ENCODE peak calls at places on chromosomes 6 and 20, in ten cellular contexts. One of them, this sample, is unnamed.

GRCh38 chr6:43274916-43275597 is 23.0 kb upstream of the SLC22A7 start:
- DNase-seq in stimulated activated CD4-positive, alpha-beta T cell treated with anti-CD3 and anti-CD28 coated beads, Interleukin-1b, Interleukin-23, amount 100 ng/mL, for 1 hour: no peak
- DNase-seq in mesendoderm: no peak
- DNase-seq in AG09309: no peak
- DNase-seq in cerebellum: peak
- DNase-seq in CD4-positive, alpha-beta T cell: no peak
- DNase-seq in NCI-H69: peak
- DNase-seq in iris pigment epithelial cell: no peak
- DNase-seq in HFF-Myc: no peak
- DNase-seq in kidney: no peak
- DNase-seq in this sample: no peak

GRCh38 chr6:152087701-152088100 is 280.2 kb downstream of the ESR1 start:
- DNase-seq in mesendoderm: no peak
- DNase-seq in stimulated activated CD4-positive, alpha-beta T cell treated with anti-CD3 and anti-CD28 coated beads, Interleukin-1b, Interleukin-23, amount 100 ng/mL, for 1 hour: no peak
- DNase-seq in kidney: no peak
- DNase-seq in CD4-positive, alpha-beta T cell: no peak
- DNase-seq in iris pigment epithelial cell: no peak
- DNase-seq in cerebellum: no peak
- DNase-seq in AG09309: no peak
- DNase-seq in HFF-Myc: no peak
- DNase-seq in NCI-H69: no peak
- DNase-seq in this sample: no peak

GRCh38 chr6:17729223-17730077 is 22.7 kb upstream of the NUP153 start:
- DNase-seq in NCI-H69: no peak
- DNase-seq in iris pigment epithelial cell: no peak
- DNase-seq in mesendoderm: peak
- DNase-seq in AG09309: no peak
- DNase-seq in kidney: no peak
- DNase-seq in HFF-Myc: no peak
- DNase-seq in cerebellum: no peak
- DNase-seq in stimulated activated CD4-positive, alpha-beta T cell treated with anti-CD3 and anti-CD28 coated beads, Interleukin-1b, Interleukin-23, amount 100 ng/mL, for 1 hour: no peak
- DNase-seq in CD4-positive, alpha-beta T cell: no peak
- DNase-seq in this sample: no peak

GRCh38 chr6:3455490-3456394 is 1.1 kb downstream of the SLC22A23 start:
- DNase-seq in mesendoderm: peak
- DNase-seq in CD4-positive, alpha-beta T cell: peak
- DNase-seq in cerebellum: peak
- DNase-seq in stimulated activated CD4-positive, alpha-beta T cell treated with anti-CD3 and anti-CD28 coated beads, Interleukin-1b, Interleukin-23, amount 100 ng/mL, for 1 hour: no peak
- DNase-seq in AG09309: no peak
- DNase-seq in NCI-H69: peak
- DNase-seq in kidney: peak
- DNase-seq in iris pigment epithelial cell: peak
- DNase-seq in HFF-Myc: no peak
- DNase-seq in this sample: peak

GRCh38 chr6:2896741-2897140 is 6.4 kb downstream of the SERPINB9 start:
- DNase-seq in kidney: no peak
- DNase-seq in NCI-H69: no peak
- DNase-seq in stimulated activated CD4-positive, alpha-beta T cell treated with anti-CD3 and anti-CD28 coated beads, Interleukin-1b, Interleukin-23, amount 100 ng/mL, for 1 hour: no peak
- DNase-seq in cerebellum: no peak
- DNase-seq in mesendoderm: no peak
- DNase-seq in CD4-positive, alpha-beta T cell: no peak
- DNase-seq in iris pigment epithelial cell: no peak
- DNase-seq in AG09309: no peak
- DNase-seq in HFF-Myc: no peak
- DNase-seq in this sample: no peak

GRCh38 chr6:130466052-130466743 is 100.4 kb downstream of the TMEM200A start:
- DNase-seq in NCI-H69: no peak
- DNase-seq in HFF-Myc: no peak
- DNase-seq in CD4-positive, alpha-beta T cell: no peak
- DNase-seq in cerebellum: no peak
- DNase-seq in stimulated activated CD4-positive, alpha-beta T cell treated with anti-CD3 and anti-CD28 coated beads, Interleukin-1b, Interleukin-23, amount 100 ng/mL, for 1 hour: no peak
- DNase-seq in iris pigment epithelial cell: peak
- DNase-seq in kidney: no peak
- DNase-seq in AG09309: no peak
- DNase-seq in mesendoderm: no peak
- DNase-seq in this sample: no peak

GRCh38 chr6:105179244-105180065 is at the start of gene POPDC3:
- DNase-seq in CD4-positive, alpha-beta T cell: no peak
- DNase-seq in mesendoderm: peak
- DNase-seq in stimulated activated CD4-positive, alpha-beta T cell treated with anti-CD3 and anti-CD28 coated beads, Interleukin-1b, Interleukin-23, amount 100 ng/mL, for 1 hour: no peak
- DNase-seq in iris pigment epithelial cell: peak
- DNase-seq in AG09309: no peak
- DNase-seq in NCI-H69: peak
- DNase-seq in HFF-Myc: no peak
- DNase-seq in cerebellum: no peak
- DNase-seq in kidney: no peak
- DNase-seq in this sample: peak

GRCh38 chr20:40953856-40954255 is 74.8 kb upstream of the TOP1 start:
- DNase-seq in mesendoderm: no peak
- DNase-seq in AG09309: peak
- DNase-seq in iris pigment epithelial cell: peak
- DNase-seq in NCI-H69: no peak
- DNase-seq in stimulated activated CD4-positive, alpha-beta T cell treated with anti-CD3 and anti-CD28 coated beads, Interleukin-1b, Interleukin-23, amount 100 ng/mL, for 1 hour: no peak
- DNase-seq in cerebellum: no peak
- DNase-seq in HFF-Myc: peak
- DNase-seq in kidney: no peak
- DNase-seq in CD4-positive, alpha-beta T cell: no peak
- DNase-seq in this sample: no peak

GRCh38 chr20:26276811-26277210 is 580.2 kb upstream of the ZNF337 start:
- DNase-seq in iris pigment epithelial cell: no peak
- DNase-seq in HFF-Myc: no peak
- DNase-seq in kidney: peak
- DNase-seq in stimulated activated CD4-positive, alpha-beta T cell treated with anti-CD3 and anti-CD28 coated beads, Interleukin-1b, Interleukin-23, amount 100 ng/mL, for 1 hour: no peak
- DNase-seq in cerebellum: no peak
- DNase-seq in CD4-positive, alpha-beta T cell: no peak
- DNase-seq in mesendoderm: peak
- DNase-seq in AG09309: no peak
- DNase-seq in NCI-H69: no peak
- DNase-seq in this sample: no peak

GRCh38 chr6:7959453-7959852 is 48.9 kb upstream of the TXNDC5 start:
- DNase-seq in NCI-H69: peak
- DNase-seq in CD4-positive, alpha-beta T cell: no peak
- DNase-seq in stimulated activated CD4-positive, alpha-beta T cell treated with anti-CD3 and anti-CD28 coated beads, Interleukin-1b, Interleukin-23, amount 100 ng/mL, for 1 hour: no peak
- DNase-seq in cerebellum: no peak
- DNase-seq in mesendoderm: no peak
- DNase-seq in HFF-Myc: no peak
- DNase-seq in AG09309: no peak
- DNase-seq in kidney: no peak
- DNase-seq in iris pigment epithelial cell: no peak
- DNase-seq in this sample: no peak

GRCh38 chr6:138089325-138089724 is 17.9 kb downstream of the PERP start:
- DNase-seq in stimulated activated CD4-positive, alpha-beta T cell treated with anti-CD3 and anti-CD28 coated beads, Interleukin-1b, Interleukin-23, amount 100 ng/mL, for 1 hour: no peak
- DNase-seq in cerebellum: no peak
- DNase-seq in CD4-positive, alpha-beta T cell: no peak
- DNase-seq in iris pigment epithelial cell: no peak
- DNase-seq in NCI-H69: peak
- DNase-seq in HFF-Myc: no peak
- DNase-seq in mesendoderm: no peak
- DNase-seq in AG09309: no peak
- DNase-seq in kidney: no peak
- DNase-seq in this sample: no peak

GRCh38 chr20:7207186-7207585 is 439.7 kb downstream of the BMP2 start:
- DNase-seq in iris pigment epithelial cell: peak
- DNase-seq in CD4-positive, alpha-beta T cell: no peak
- DNase-seq in mesendoderm: no peak
- DNase-seq in HFF-Myc: no peak
- DNase-seq in stimulated activated CD4-positive, alpha-beta T cell treated with anti-CD3 and anti-CD28 coated beads, Interleukin-1b, Interleukin-23, amount 100 ng/mL, for 1 hour: no peak
- DNase-seq in kidney: no peak
- DNase-seq in NCI-H69: no peak
- DNase-seq in cerebellum: no peak
- DNase-seq in AG09309: no peak
- DNase-seq in this sample: no peak

GRCh38 chr20:61571221-61571620 is 319.2 kb downstream of the CDH4 start:
- DNase-seq in CD4-positive, alpha-beta T cell: no peak
- DNase-seq in NCI-H69: no peak
- DNase-seq in kidney: peak
- DNase-seq in AG09309: no peak
- DNase-seq in mesendoderm: no peak
- DNase-seq in HFF-Myc: no peak
- DNase-seq in cerebellum: no peak
- DNase-seq in iris pigment epithelial cell: no peak
- DNase-seq in stimulated activated CD4-positive, alpha-beta T cell treated with anti-CD3 and anti-CD28 coated beads, Interleukin-1b, Interleukin-23, amount 100 ng/mL, for 1 hour: no peak
- DNase-seq in this sample: no peak

GRCh38 chr20:5147193-5147592 is 20.4 kb downstream of the CDS2 start:
- DNase-seq in mesendoderm: no peak
- DNase-seq in AG09309: no peak
- DNase-seq in CD4-positive, alpha-beta T cell: no peak
- DNase-seq in cerebellum: no peak
- DNase-seq in stimulated activated CD4-positive, alpha-beta T cell treated with anti-CD3 and anti-CD28 coated beads, Interleukin-1b, Interleukin-23, amount 100 ng/mL, for 1 hour: no peak
- DNase-seq in NCI-H69: no peak
- DNase-seq in iris pigment epithelial cell: no peak
- DNase-seq in kidney: no peak
- DNase-seq in HFF-Myc: no peak
- DNase-seq in this sample: no peak

GRCh38 chr6:11023032-11023431 is 21.1 kb downstream of the ELOVL2 start:
- DNase-seq in HFF-Myc: no peak
- DNase-seq in CD4-positive, alpha-beta T cell: no peak
- DNase-seq in kidney: no peak
- DNase-seq in NCI-H69: no peak
- DNase-seq in stimulated activated CD4-positive, alpha-beta T cell treated with anti-CD3 and anti-CD28 coated beads, Interleukin-1b, Interleukin-23, amount 100 ng/mL, for 1 hour: no peak
- DNase-seq in mesendoderm: no peak
- DNase-seq in AG09309: no peak
- DNase-seq in iris pigment epithelial cell: no peak
- DNase-seq in cerebellum: no peak
- DNase-seq in this sample: no peak

GRCh38 chr6:111658445-111659154 is 52.9 kb upstream of the TRAF3IP2 start:
- DNase-seq in stimulated activated CD4-positive, alpha-beta T cell treated with anti-CD3 and anti-CD28 coated beads, Interleukin-1b, Interleukin-23, amount 100 ng/mL, for 1 hour: no peak
- DNase-seq in NCI-H69: no peak
- DNase-seq in cerebellum: no peak
- DNase-seq in HFF-Myc: no peak
- DNase-seq in CD4-positive, alpha-beta T cell: no peak
- DNase-seq in mesendoderm: no peak
- DNase-seq in iris pigment epithelial cell: peak
- DNase-seq in kidney: no peak
- DNase-seq in AG09309: peak
- DNase-seq in this sample: no peak

GRCh38 chr6:105810105-105810921 is 275.8 kb upstream of the PRDM1 start:
- DNase-seq in mesendoderm: peak
- DNase-seq in CD4-positive, alpha-beta T cell: no peak
- DNase-seq in iris pigment epithelial cell: peak
- DNase-seq in HFF-Myc: peak
- DNase-seq in kidney: no peak
- DNase-seq in cerebellum: no peak
- DNase-seq in AG09309: peak
- DNase-seq in stimulated activated CD4-positive, alpha-beta T cell treated with anti-CD3 and anti-CD28 coated beads, Interleukin-1b, Interleukin-23, amount 100 ng/mL, for 1 hour: no peak
- DNase-seq in NCI-H69: peak
- DNase-seq in this sample: peak

GRCh38 chr20:21511850-21512633 is 1.8 kb downstream of the NKX2-2 start:
- DNase-seq in CD4-positive, alpha-beta T cell: no peak
- DNase-seq in kidney: no peak
- DNase-seq in stimulated activated CD4-positive, alpha-beta T cell treated with anti-CD3 and anti-CD28 coated beads, Interleukin-1b, Interleukin-23, amount 100 ng/mL, for 1 hour: no peak
- DNase-seq in AG09309: no peak
- DNase-seq in iris pigment epithelial cell: no peak
- DNase-seq in HFF-Myc: no peak
- DNase-seq in mesendoderm: peak
- DNase-seq in NCI-H69: no peak
- DNase-seq in cerebellum: no peak
- DNase-seq in this sample: no peak

GRCh38 chr6:160278786-160279310 is 20.2 kb upstream of the SLC22A2 start:
- DNase-seq in mesendoderm: no peak
- DNase-seq in CD4-positive, alpha-beta T cell: no peak
- DNase-seq in stimulated activated CD4-positive, alpha-beta T cell treated with anti-CD3 and anti-CD28 coated beads, Interleukin-1b, Interleukin-23, amount 100 ng/mL, for 1 hour: no peak
- DNase-seq in iris pigment epithelial cell: no peak
- DNase-seq in HFF-Myc: no peak
- DNase-seq in NCI-H69: no peak
- DNase-seq in AG09309: no peak
- DNase-seq in cerebellum: no peak
- DNase-seq in kidney: no peak
- DNase-seq in this sample: no peak

GRCh38 chr6:128635219-128635618 is 114.8 kb upstream of the PTPRK start:
- DNase-seq in mesendoderm: no peak
- DNase-seq in kidney: no peak
- DNase-seq in AG09309: no peak
- DNase-seq in cerebellum: no peak
- DNase-seq in HFF-Myc: no peak
- DNase-seq in stimulated activated CD4-positive, alpha-beta T cell treated with anti-CD3 and anti-CD28 coated beads, Interleukin-1b, Interleukin-23, amount 100 ng/mL, for 1 hour: no peak
- DNase-seq in NCI-H69: no peak
- DNase-seq in iris pigment epithelial cell: no peak
- DNase-seq in CD4-positive, alpha-beta T cell: no peak
- DNase-seq in this sample: no peak

GRCh38 chr6:88780714-88781389 is 182.6 kb downstream of the RNGTT start:
- DNase-seq in NCI-H69: peak
- DNase-seq in mesendoderm: peak
- DNase-seq in CD4-positive, alpha-beta T cell: peak
- DNase-seq in AG09309: peak
- DNase-seq in HFF-Myc: peak
- DNase-seq in kidney: no peak
- DNase-seq in stimulated activated CD4-positive, alpha-beta T cell treated with anti-CD3 and anti-CD28 coated beads, Interleukin-1b, Interleukin-23, amount 100 ng/mL, for 1 hour: peak
- DNase-seq in iris pigment epithelial cell: peak
- DNase-seq in cerebellum: peak
- DNase-seq in this sample: no peak

GRCh38 chr6:35469711-35470662 is 1.8 kb downstream of the RPL10A start:
- DNase-seq in iris pigment epithelial cell: no peak
- DNase-seq in CD4-positive, alpha-beta T cell: no peak
- DNase-seq in HFF-Myc: no peak
- DNase-seq in cerebellum: no peak
- DNase-seq in AG09309: no peak
- DNase-seq in NCI-H69: peak
- DNase-seq in stimulated activated CD4-positive, alpha-beta T cell treated with anti-CD3 and anti-CD28 coated beads, Interleukin-1b, Interleukin-23, amount 100 ng/mL, for 1 hour: no peak
- DNase-seq in kidney: peak
- DNase-seq in mesendoderm: peak
- DNase-seq in this sample: no peak

GRCh38 chr6:41604006-41604405 is 34.3 kb upstream of the MDFI start:
- DNase-seq in kidney: no peak
- DNase-seq in stimulated activated CD4-positive, alpha-beta T cell treated with anti-CD3 and anti-CD28 coated beads, Interleukin-1b, Interleukin-23, amount 100 ng/mL, for 1 hour: no peak
- DNase-seq in CD4-positive, alpha-beta T cell: no peak
- DNase-seq in NCI-H69: no peak
- DNase-seq in HFF-Myc: no peak
- DNase-seq in AG09309: no peak
- DNase-seq in mesendoderm: no peak
- DNase-seq in iris pigment epithelial cell: no peak
- DNase-seq in cerebellum: no peak
- DNase-seq in this sample: no peak

GRCh38 chr20:19449051-19449450 is 236.6 kb downstream of the SLC24A3 start:
- DNase-seq in AG09309: no peak
- DNase-seq in cerebellum: no peak
- DNase-seq in CD4-positive, alpha-beta T cell: no peak
- DNase-seq in HFF-Myc: no peak
- DNase-seq in mesendoderm: no peak
- DNase-seq in stimulated activated CD4-positive, alpha-beta T cell treated with anti-CD3 and anti-CD28 coated beads, Interleukin-1b, Interleukin-23, amount 100 ng/mL, for 1 hour: no peak
- DNase-seq in kidney: no peak
- DNase-seq in NCI-H69: no peak
- DNase-seq in iris pigment epithelial cell: no peak
- DNase-seq in this sample: no peak

GRCh38 chr6:166659581-166659980 is 32.5 kb upstream of the RPS6KA2 start:
- DNase-seq in cerebellum: no peak
- DNase-seq in kidney: no peak
- DNase-seq in CD4-positive, alpha-beta T cell: no peak
- DNase-seq in NCI-H69: no peak
- DNase-seq in stimulated activated CD4-positive, alpha-beta T cell treated with anti-CD3 and anti-CD28 coated beads, Interleukin-1b, Interleukin-23, amount 100 ng/mL, for 1 hour: no peak
- DNase-seq in HFF-Myc: no peak
- DNase-seq in iris pigment epithelial cell: no peak
- DNase-seq in AG09309: no peak
- DNase-seq in mesendoderm: no peak
- DNase-seq in this sample: no peak

GRCh38 chr6:44002071-44002590 is 125.1 kb downstream of the MRPL14 start:
- DNase-seq in CD4-positive, alpha-beta T cell: no peak
- DNase-seq in kidney: peak
- DNase-seq in stimulated activated CD4-positive, alpha-beta T cell treated with anti-CD3 and anti-CD28 coated beads, Interleukin-1b, Interleukin-23, amount 100 ng/mL, for 1 hour: no peak
- DNase-seq in NCI-H69: peak
- DNase-seq in AG09309: no peak
- DNase-seq in mesendoderm: no peak
- DNase-seq in cerebellum: no peak
- DNase-seq in iris pigment epithelial cell: no peak
- DNase-seq in HFF-Myc: no peak
- DNase-seq in this sample: no peak

GRCh38 chr20:58825450-58825849 is 25.3 kb downstream of the GNAS-AS1 start:
- DNase-seq in AG09309: no peak
- DNase-seq in NCI-H69: no peak
- DNase-seq in stimulated activated CD4-positive, alpha-beta T cell treated with anti-CD3 and anti-CD28 coated beads, Interleukin-1b, Interleukin-23, amount 100 ng/mL, for 1 hour: no peak
- DNase-seq in cerebellum: no peak
- DNase-seq in iris pigment epithelial cell: no peak
- DNase-seq in kidney: no peak
- DNase-seq in mesendoderm: no peak
- DNase-seq in HFF-Myc: no peak
- DNase-seq in CD4-positive, alpha-beta T cell: no peak
- DNase-seq in this sample: no peak

GRCh38 chr6:11621119-11621518 is 83.6 kb downstream of the TMEM170B start:
- DNase-seq in NCI-H69: peak
- DNase-seq in mesendoderm: no peak
- DNase-seq in AG09309: no peak
- DNase-seq in CD4-positive, alpha-beta T cell: no peak
- DNase-seq in stimulated activated CD4-positive, alpha-beta T cell treated with anti-CD3 and anti-CD28 coated beads, Interleukin-1b, Interleukin-23, amount 100 ng/mL, for 1 hour: no peak
- DNase-seq in kidney: peak
- DNase-seq in HFF-Myc: no peak
- DNase-seq in cerebellum: no peak
- DNase-seq in iris pigment epithelial cell: no peak
- DNase-seq in this sample: no peak

This sample was measured in heart right ventricle.